ENCODE peak calls at places on chromosomes 16 and 17, in nine cellular contexts. One of them, this sample, is unnamed.

GRCh38 chr17:17358866-17359265 is 55.7 kb downstream of the NT5M start:
- DNase-seq in brain microvascular endothelial cell: no peak
- DNase-seq in MCF 10A: no peak
- DNase-seq in T-helper 17 cell: no peak
- DNase-seq in progenitor cell of endocrine pancreas: no peak
- DNase-seq in aorta: no peak
- DNase-seq in NCI-H146: no peak
- DNase-seq in nephron progenitor cell: no peak
- DNase-seq in NCI-H2227 treated with DMSO at 0.1 percent for 48 hours: no peak
- DNase-seq in this sample: no peak

GRCh38 chr17:51362818-51363598 is 102.7 kb downstream of the UTP18 start:
- DNase-seq in brain microvascular endothelial cell: no peak
- DNase-seq in MCF 10A: peak
- DNase-seq in T-helper 17 cell: no peak
- DNase-seq in progenitor cell of endocrine pancreas: no peak
- DNase-seq in aorta: no peak
- DNase-seq in NCI-H146: no peak
- DNase-seq in nephron progenitor cell: no peak
- DNase-seq in NCI-H2227 treated with DMSO at 0.1 percent for 48 hours: no peak
- DNase-seq in this sample: no peak

GRCh38 chr16:29804020-29804419 is 2.3 kb upstream of the MAZ start:
- DNase-seq in brain microvascular endothelial cell: no peak
- DNase-seq in MCF 10A: no peak
- DNase-seq in T-helper 17 cell: no peak
- DNase-seq in progenitor cell of endocrine pancreas: no peak
- DNase-seq in aorta: no peak
- DNase-seq in NCI-H146: no peak
- DNase-seq in nephron progenitor cell: no peak
- DNase-seq in NCI-H2227 treated with DMSO at 0.1 percent for 48 hours: no peak
- DNase-seq in this sample: no peak

GRCh38 chr17:61400058-61400785 is 579 bp downstream of the TBX2 start:
- DNase-seq in brain microvascular endothelial cell: no peak
- DNase-seq in MCF 10A: peak
- DNase-seq in T-helper 17 cell: no peak
- DNase-seq in progenitor cell of endocrine pancreas: no peak
- DNase-seq in aorta: peak
- DNase-seq in NCI-H146: peak
- DNase-seq in nephron progenitor cell: no peak
- DNase-seq in NCI-H2227 treated with DMSO at 0.1 percent for 48 hours: no peak
- DNase-seq in this sample: peak

GRCh38 chr17:27657620-27658019 is 26.6 kb downstream of the LGALS9 start:
- DNase-seq in brain microvascular endothelial cell: peak
- DNase-seq in MCF 10A: peak
- DNase-seq in T-helper 17 cell: no peak
- DNase-seq in progenitor cell of endocrine pancreas: no peak
- DNase-seq in aorta: peak
- DNase-seq in NCI-H146: no peak
- DNase-seq in nephron progenitor cell: peak
- DNase-seq in NCI-H2227 treated with DMSO at 0.1 percent for 48 hours: no peak
- DNase-seq in this sample: no peak

GRCh38 chr16:62363451-62363850 is 327.2 kb upstream of the CDH8 start:
- DNase-seq in brain microvascular endothelial cell: no peak
- DNase-seq in MCF 10A: no peak
- DNase-seq in T-helper 17 cell: no peak
- DNase-seq in progenitor cell of endocrine pancreas: no peak
- DNase-seq in aorta: no peak
- DNase-seq in NCI-H146: no peak
- DNase-seq in nephron progenitor cell: no peak
- DNase-seq in NCI-H2227 treated with DMSO at 0.1 percent for 48 hours: no peak
- DNase-seq in this sample: peak

GRCh38 chr17:42221886-42222745 is 27.8 kb upstream of the GHDC start:
- DNase-seq in brain microvascular endothelial cell: peak
- DNase-seq in MCF 10A: peak
- DNase-seq in T-helper 17 cell: peak
- DNase-seq in progenitor cell of endocrine pancreas: no peak
- DNase-seq in aorta: no peak
- DNase-seq in NCI-H146: peak
- DNase-seq in nephron progenitor cell: peak
- DNase-seq in NCI-H2227 treated with DMSO at 0.1 percent for 48 hours: no peak
- DNase-seq in this sample: peak

GRCh38 chr17:65407017-65407416 is 154.4 kb downstream of the AXIN2 start:
- DNase-seq in brain microvascular endothelial cell: no peak
- DNase-seq in MCF 10A: peak
- DNase-seq in T-helper 17 cell: no peak
- DNase-seq in progenitor cell of endocrine pancreas: no peak
- DNase-seq in aorta: no peak
- DNase-seq in NCI-H146: no peak
- DNase-seq in nephron progenitor cell: no peak
- DNase-seq in NCI-H2227 treated with DMSO at 0.1 percent for 48 hours: no peak
- DNase-seq in this sample: no peak

GRCh38 chr16:50467943-50468748 is 80.0 kb upstream of the NKD1 start:
- DNase-seq in brain microvascular endothelial cell: peak
- DNase-seq in MCF 10A: no peak
- DNase-seq in T-helper 17 cell: no peak
- DNase-seq in progenitor cell of endocrine pancreas: peak
- DNase-seq in aorta: peak
- DNase-seq in NCI-H146: peak
- DNase-seq in nephron progenitor cell: peak
- DNase-seq in NCI-H2227 treated with DMSO at 0.1 percent for 48 hours: peak
- DNase-seq in this sample: peak

GRCh38 chr16:69601250-69601649 is 35.5 kb downstream of the NFAT5 start:
- DNase-seq in brain microvascular endothelial cell: no peak
- DNase-seq in MCF 10A: no peak
- DNase-seq in T-helper 17 cell: no peak
- DNase-seq in progenitor cell of endocrine pancreas: no peak
- DNase-seq in aorta: no peak
- DNase-seq in NCI-H146: no peak
- DNase-seq in nephron progenitor cell: no peak
- DNase-seq in NCI-H2227 treated with DMSO at 0.1 percent for 48 hours: no peak
- DNase-seq in this sample: no peak

GRCh38 chr16:57844416-57845030 is 42.2 kb upstream of the KIFC3 start:
- DNase-seq in brain microvascular endothelial cell: no peak
- DNase-seq in MCF 10A: no peak
- DNase-seq in T-helper 17 cell: no peak
- DNase-seq in progenitor cell of endocrine pancreas: no peak
- DNase-seq in aorta: no peak
- DNase-seq in NCI-H146: no peak
- DNase-seq in nephron progenitor cell: no peak
- DNase-seq in NCI-H2227 treated with DMSO at 0.1 percent for 48 hours: peak
- DNase-seq in this sample: no peak

GRCh38 chr16:8569650-8570338 is 20.5 kb downstream of the TMEM114 start:
- DNase-seq in brain microvascular endothelial cell: no peak
- DNase-seq in MCF 10A: no peak
- DNase-seq in T-helper 17 cell: no peak
- DNase-seq in progenitor cell of endocrine pancreas: no peak
- DNase-seq in aorta: no peak
- DNase-seq in NCI-H146: no peak
- DNase-seq in nephron progenitor cell: peak
- DNase-seq in NCI-H2227 treated with DMSO at 0.1 percent for 48 hours: no peak
- DNase-seq in this sample: no peak

GRCh38 chr16:78321611-78322010 is 222.2 kb downstream of the WWOX start:
- DNase-seq in brain microvascular endothelial cell: no peak
- DNase-seq in MCF 10A: no peak
- DNase-seq in T-helper 17 cell: no peak
- DNase-seq in progenitor cell of endocrine pancreas: no peak
- DNase-seq in aorta: no peak
- DNase-seq in NCI-H146: no peak
- DNase-seq in nephron progenitor cell: no peak
- DNase-seq in NCI-H2227 treated with DMSO at 0.1 percent for 48 hours: no peak
- DNase-seq in this sample: no peak

GRCh38 chr16:14024300-14024699 is 46.8 kb upstream of the MRTFB start:
- DNase-seq in brain microvascular endothelial cell: no peak
- DNase-seq in MCF 10A: peak
- DNase-seq in T-helper 17 cell: no peak
- DNase-seq in progenitor cell of endocrine pancreas: no peak
- DNase-seq in aorta: no peak
- DNase-seq in NCI-H146: no peak
- DNase-seq in nephron progenitor cell: no peak
- DNase-seq in NCI-H2227 treated with DMSO at 0.1 percent for 48 hours: no peak
- DNase-seq in this sample: no peak

GRCh38 chr16:56930516-56931252 is 1.3 kb upstream of the HERPUD1 start:
- DNase-seq in brain microvascular endothelial cell: no peak
- DNase-seq in MCF 10A: no peak
- DNase-seq in T-helper 17 cell: no peak
- DNase-seq in progenitor cell of endocrine pancreas: no peak
- DNase-seq in aorta: no peak
- DNase-seq in NCI-H146: peak
- DNase-seq in nephron progenitor cell: no peak
- DNase-seq in NCI-H2227 treated with DMSO at 0.1 percent for 48 hours: no peak
- DNase-seq in this sample: no peak